ENCODE peak calls at places on chromosomes 5 and 9, in eight cellular contexts. Y is Peyer's patch; V is gastrocnemius medialis; N is EL; I is tibial artery; C is stimulated activated CD4-positive, alpha-beta T cell treated with anti-CD3 and anti-CD28 coated beads, Interleukin-2, amount 100 ng/mL, for 24 hours; U is stomach; H is HCEC 1CT. Z is an unnamed sample.

GRCh38 chr5:52684056-52684455 is 103.7 kb upstream of the ITGA1 start:
- DNase-seq in H (peak), N (peak), Y (no peak), U (no peak), I (no peak), C (no peak), V (no peak), Z (no peak)

GRCh38 chr9:116087751-116088194 is 65.8 kb upstream of the PAPPA start:
- DNase-seq in Y (no peak), V (no peak), I (no peak), N (peak), C (no peak), H (peak), U (no peak), Z (no peak)

GRCh38 chr5:91049800-91050199 is 333.3 kb downstream of the ARRDC3 start:
- DNase-seq in N (peak), V (no peak), I (peak), Y (no peak), C (no peak), H (peak), U (no peak), Z (no peak)

GRCh38 chr5:132853323-132853722 is 12.9 kb downstream of the GDF9 start:
- DNase-seq in H (no peak), N (no peak), V (no peak), U (peak), I (no peak), Y (no peak), C (no peak), Z (no peak)

GRCh38 chr9:8364021-8364782 is 564.6 kb upstream of the DMAC1 start:
- DNase-seq in Y (no peak), U (no peak), I (no peak), N (no peak), C (no peak), H (no peak), V (no peak), Z (no peak)

GRCh38 chr5:31393126-31393525 is 138.8 kb downstream of the DROSHA start:
- DNase-seq in N (no peak), Y (no peak), H (no peak), I (no peak), V (no peak), C (no peak), U (no peak), Z (no peak)

GRCh38 chr5:149153751-149154610 is 12.7 kb downstream of the ABLIM3 start:
- DNase-seq in H (no peak), Y (no peak), V (peak), I (peak), N (no peak), U (no peak), C (no peak), Z (no peak)

GRCh38 chr9:96459268-96460007 is 9.5 kb downstream of the HABP4 start:
- DNase-seq in V (no peak), U (no peak), I (no peak), Y (no peak), H (no peak), N (no peak), C (no peak), Z (no peak)

Z was measured in mucosa of descending colon.